ENCODE peak calls at places on chromosomes 1 and 21, in six cellular contexts. F is astrocyte, R is progenitor cell of endocrine pancreas, H is NCI-H1436, C is heart right ventricle, A is frontal cortex. W is an unnamed sample.

GRCh38 chr21:46029201-46029924 is 47.8 kb downstream of the COL6A1 start:
- DNase-seq in F (peak; percentile 46), C (no peak), H (no peak), A (no peak), R (no peak), W (no peak)

GRCh38 chr21:34858559-34858958 is 189.8 kb downstream of the CLIC6 start:
- DNase-seq in C (no peak), A (no peak), F (no peak), R (no peak), H (no peak), W (no peak)

GRCh38 chr1:71640131-71640530 is 559.3 kb upstream of the ZRANB2 start:
- DNase-seq in F (no peak), C (no peak), H (no peak), A (no peak), R (no peak), W (no peak)

GRCh38 chr1:4937876-4938534 is 283.6 kb downstream of the AJAP1 start:
- DNase-seq in H (no peak), F (no peak), A (no peak), R (no peak), C (no peak), W (no peak)

GRCh38 chr21:28884481-28884880 is 108.2 kb downstream of the LTN1 start:
- DNase-seq in H (no peak), C (no peak), A (no peak), R (no peak), F (peak; percentile 14), W (peak; percentile 21)

GRCh38 chr1:87115317-87115885 is 201.0 kb downstream of the HS2ST1 start:
- DNase-seq in R (no peak), A (no peak), F (peak; percentile 93), H (no peak), C (no peak), W (peak; percentile 82)

GRCh38 chr1:156546267-156546666 is 26.1 kb downstream of the IQGAP3 start:
- DNase-seq in A (no peak), R (no peak), H (no peak), F (no peak), C (no peak), W (no peak)

GRCh38 chr1:9870572-9870971 is 39.5 kb downstream of the CTNNBIP1 start:
- DNase-seq in A (no peak), H (no peak), F (no peak), C (no peak), R (no peak), W (no peak)

GRCh38 chr1:60914982-60915381 is 167.4 kb upstream of the NFIA start:
- DNase-seq in R (no peak), C (no peak), A (no peak), F (no peak), H (no peak), W (no peak)

GRCh38 chr1:9760824-9761223 is 62.9 kb downstream of the CLSTN1 start:
- DNase-seq in R (no peak), H (no peak), C (no peak), A (no peak), F (no peak), W (no peak)

GRCh38 chr1:172917972-172918371 is 132.8 kb downstream of the TNFSF18 start:
- DNase-seq in H (no peak), R (no peak), A (no peak), C (no peak), F (peak; percentile 98), W (peak; percentile 93)

GRCh38 chr1:228000416-228000815 is 6.4 kb upstream of the WNT3A start:
- DNase-seq in H (no peak), F (no peak), R (peak; percentile 3), C (no peak), A (no peak), W (no peak)

GRCh38 chr1:12625276-12625675 is 7.3 kb upstream of the DHRS3 start:
- DNase-seq in R (no peak), C (no peak), H (no peak), F (no peak), A (no peak), W (no peak)

GRCh38 chr1:203180611-203181330 is 5.1 kb upstream of the MYBPH start:
- DNase-seq in R (no peak), C (no peak), H (no peak), A (no peak), F (no peak), W (no peak)

GRCh38 chr1:54581621-54582035 is 33.6 kb downstream of the ACOT11 start:
- DNase-seq in C (peak; percentile 90), R (no peak), A (peak; percentile 75), H (no peak), F (peak; percentile 58), W (peak; percentile 98)

GRCh38 chr1:193614817-193615216 is 428.4 kb upstream of the B3GALT2 start:
- DNase-seq in R (no peak), H (no peak), F (peak; percentile 44), C (no peak), A (no peak), W (peak; percentile 34)

GRCh38 chr21:44904141-44904923 is 16.4 kb downstream of the ITGB2 start:
- DNase-seq in C (no peak), A (no peak), R (no peak), H (no peak), F (no peak), W (no peak)

W was measured in MCF 10A.